ENCODE peak calls at places on chromosomes 2 and 18, in four cellular contexts. L is left ventricle myocardium inferior, C is aorta, P is GM23248. U is an unnamed sample.
A peak's percentile ranks its signal among the peaks of the same experiment; 100 is the strongest.

GRCh38 chr2:164314148-164314547 is 307.1 kb downstream of the GRB14 start:
- DNase-seq in C (no peak), P (peak; percentile 21), L (no peak), U (peak; percentile 17)

GRCh38 chr2:182070736-182071135 is 85.1 kb downstream of the PPP1R1C start:
- DNase-seq in C (no peak), L (no peak), P (no peak), U (no peak)

GRCh38 chr2:206154197-206154596 is 5.0 kb downstream of the NDUFS1 start:
- DNase-seq in C (no peak), P (peak; percentile 11), L (no peak), U (no peak)

GRCh38 chr2:175957845-175958244 is 44.2 kb downstream of the LNPK start:
- DNase-seq in C (peak; percentile 39), P (no peak), L (no peak), U (no peak)

GRCh38 chr2:11683486-11683885 is 13.5 kb upstream of the NTSR2 start:
- DNase-seq in C (no peak), P (no peak), L (no peak), U (no peak)

GRCh38 chr2:221752781-221753180 is 180.7 kb upstream of the EPHA4 start:
- DNase-seq in P (no peak), L (no peak), C (no peak), U (no peak)

GRCh38 chr2:164979113-164979512 is 23.8 kb upstream of the SLC38A11 start:
- DNase-seq in P (no peak), L (no peak), C (no peak), U (no peak)

GRCh38 chr2:231930601-231931281 is 4.5 kb upstream of the NPPC start:
- DNase-seq in P (no peak), C (peak; percentile 51), L (peak; percentile 74), U (no peak)

GRCh38 chr18:77249583-77250500 is at the start of gene GALR1:
- DNase-seq in C (no peak), P (peak; percentile 5), L (no peak), U (no peak)
- H3K4me3 ChIP-seq in C (no peak within 1 kb of the TSS), P (peak within 1 kb of the TSS; percentile 45), L (peak within 1 kb of the TSS; percentile 58), U (no peak within 1 kb of the TSS)

GRCh38 chr2:109160714-109161440 is 31.9 kb downstream of the SH3RF3 start:
- DNase-seq in C (peak; percentile 49), P (no peak), L (no peak), U (no peak)

GRCh38 chr2:109157563-109158105 is 28.6 kb downstream of the SH3RF3 start:
- DNase-seq in C (no peak), P (no peak), L (no peak), U (no peak)

GRCh38 chr2:109159096-109159495 is 30.1 kb downstream of the SH3RF3 start:
- DNase-seq in L (no peak), C (peak; percentile 63), P (no peak), U (no peak)

GRCh38 chr2:109156052-109156451 is 27.0 kb downstream of the SH3RF3 start:
- DNase-seq in L (no peak), P (no peak), C (peak; percentile 8), U (no peak)

GRCh38 chr2:109158237-109158636 is 29.2 kb downstream of the SH3RF3 start:
- DNase-seq in C (peak; percentile 39), L (no peak), P (no peak), U (no peak)
- H3K4me1 ChIP-seq in C (no peaks in the 10 kb centered on the region), L (peaks cover 39% of the 10 kb centered on the region), P (no peaks in the 10 kb centered on the region), U (peaks cover 3% of the 10 kb centered on the region)

DNA sequence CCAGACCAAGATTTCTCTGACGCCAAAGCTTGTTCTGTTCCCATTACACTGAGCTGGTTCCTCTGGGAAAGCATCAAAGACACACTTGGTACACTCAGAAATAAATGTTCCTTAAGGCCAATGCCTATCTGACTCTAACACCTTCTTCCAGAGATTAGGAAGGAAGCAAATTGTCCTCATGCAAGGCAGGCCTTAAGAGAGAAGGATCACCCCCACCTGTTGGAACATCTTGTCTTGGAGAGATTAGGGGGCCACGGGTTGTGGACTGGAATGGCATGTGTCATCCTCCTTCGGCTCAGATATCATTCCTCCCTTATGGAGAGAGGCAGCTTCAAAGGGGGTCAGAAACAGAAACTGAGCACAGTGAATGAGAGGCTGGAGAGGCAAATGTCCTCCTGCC is 100.1 kb downstream of the ANKRD44 start:
- DNase-seq in P (no peak), L (no peak), C (no peak), U (no peak)
- H3K4me3 ChIP-seq in P (no peak overlapping the region), L (no peak overlapping the region), C (no peak overlapping the region), U (no peak overlapping the region)

GRCh38 chr2:240244543-240244942 is 104.1 kb upstream of the OTOS start:
- DNase-seq in L (no peak), C (no peak), P (no peak), U (no peak)
- H3K4me1 ChIP-seq in L (peaks cover 12% of the 10 kb centered on the region), C (no peaks in the 10 kb centered on the region), P (no peaks in the 10 kb centered on the region), U (no peaks in the 10 kb centered on the region)

GRCh38 chr18:57630002-57630758 is 8.5 kb upstream of the NARS1 start:
- DNase-seq in L (peak; percentile 98), C (peak; percentile 99), P (peak; percentile 99), U (peak; percentile 98)

GRCh38 chr18:57627488-57627887 is 5.9 kb upstream of the NARS1 start:
- DNase-seq in C (no peak), P (peak; percentile 33), L (no peak), U (no peak)

GRCh38 chr18:57629399-57629798 is 7.8 kb upstream of the NARS1 start:
- DNase-seq in P (no peak), L (no peak), C (no peak), U (no peak)

GRCh38 chr18:57630759-57631660 is 9.4 kb upstream of the NARS1 start:
- DNase-seq in P (peak; percentile 25), L (no peak), C (no peak), U (no peak)

DNA sequence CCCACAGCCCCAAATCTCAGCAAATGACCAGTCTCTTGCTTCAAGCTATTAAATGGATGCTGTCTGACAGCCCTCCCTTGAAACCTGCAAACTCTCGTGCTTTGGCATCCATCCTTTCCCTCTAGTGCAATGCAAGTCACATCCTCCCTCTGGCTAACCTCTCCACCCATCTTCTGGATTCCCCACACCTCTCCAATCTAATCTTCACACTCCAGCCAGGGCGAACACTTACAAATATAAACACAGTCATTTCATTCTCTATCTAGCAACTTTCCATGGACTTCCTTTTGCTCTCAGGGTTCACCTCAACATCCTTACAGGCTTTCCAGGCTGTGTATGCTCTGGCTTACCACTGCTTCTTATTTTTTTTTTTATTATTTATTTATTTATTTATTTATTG is 10.1 kb upstream of the NARS1 start:
- DNase-seq in P (no peak), L (no peak), C (no peak), U (no peak)
- H3K4me3 ChIP-seq in P (peak overlapping the region; percentile 83), L (peak overlapping the region; percentile 69), C (no peak overlapping the region), U (no peak overlapping the region)

GRCh38 chr2:136233315-136233714 is 115.4 kb upstream of the CXCR4 start:
- DNase-seq in C (no peak), L (no peak), P (no peak), U (no peak)

GRCh38 chr2:136232447-136233172 is 114.7 kb upstream of the CXCR4 start:
- DNase-seq in C (no peak), L (no peak), P (no peak), U (no peak)

GRCh38 chr2:136234261-136234660 is 116.3 kb upstream of the CXCR4 start:
- DNase-seq in L (no peak), P (no peak), C (no peak), U (no peak)

GRCh38 chr2:136225950-136226835 is 108.2 kb upstream of the CXCR4 start:
- DNase-seq in L (no peak), P (no peak), C (no peak), U (peak; percentile 54)

DNA sequence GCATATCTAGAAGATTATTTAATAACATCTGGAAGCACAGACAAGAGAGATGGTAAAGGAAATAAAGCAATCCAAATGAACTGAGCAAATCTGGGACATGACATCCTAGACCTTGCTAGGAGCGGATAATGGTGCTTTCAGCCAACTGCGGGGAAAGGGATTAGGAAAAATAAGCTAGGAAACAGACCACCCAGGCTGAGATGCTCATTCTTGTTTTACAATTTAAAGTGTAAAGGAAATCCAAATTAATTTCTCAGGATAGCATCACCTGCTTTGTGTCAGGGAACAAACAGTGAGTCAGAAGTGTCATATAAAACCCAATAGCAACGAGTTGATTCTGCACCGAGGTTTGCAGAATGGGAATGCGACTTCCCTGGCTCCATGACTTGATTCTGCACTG is 112.5 kb upstream of the CXCR4 start:
- DNase-seq in P (no peak), L (no peak), C (no peak), U (no peak)
- H3K4me1 ChIP-seq in P (no peaks in the 10 kb centered on the region), L (no peaks in the 10 kb centered on the region), C (no peaks in the 10 kb centered on the region), U (no peaks in the 10 kb centered on the region)

GRCh38 chr2:96156926-96157648 is 11.8 kb upstream of the DUSP2 start:
- DNase-seq in P (no peak), C (no peak), L (no peak), U (peak; percentile 55)
- H3K4me3 ChIP-seq in P (no peak overlapping the region), C (no peak overlapping the region), L (no peak overlapping the region), U (no peak overlapping the region)

GRCh38 chr2:105802587-105802986 is 57.9 kb downstream of the NCK2 start:
- DNase-seq in P (no peak), L (no peak), C (no peak), U (no peak)
- H3K4me1 ChIP-seq in P (peaks cover 21% of the 10 kb centered on the region), L (peaks cover 74% of the 10 kb centered on the region), C (peaks cover 3% of the 10 kb centered on the region), U (peaks cover 33% of the 10 kb centered on the region)